ENCODE peak calls at places on chromosomes 5 and 9, in six cellular contexts. V is upper lobe of right lung; Q is midbrain; U is AG10803; M is NCI-H1930; A is CD4-positive, alpha-beta T cell. I is an unnamed sample.

GRCh38 chr5:6435356-6435755 is 13.3 kb upstream of the UBE2QL1 start:
- DNase-seq in V (no peak), Q (no peak), U (no peak), M (peak), A (no peak), I (no peak)

GRCh38 chr5:146620663-146621051 is 104.7 kb upstream of the GPR151 start:
- DNase-seq in V (no peak), Q (peak), U (no peak), M (peak), A (no peak), I (no peak)

GRCh38 chr5:137442660-137443059 is 56.5 kb downstream of the SPOCK1 start:
- DNase-seq in V (no peak), Q (peak), U (no peak), M (no peak), A (no peak), I (no peak)

GRCh38 chr9:124774131-124774978 is 2.6 kb upstream of the OLFML2A start:
- DNase-seq in V (peak), Q (peak), U (peak), M (peak), A (peak), I (no peak)

GRCh38 chr9:36217256-36217968 is 26.7 kb downstream of the CLTA start:
- DNase-seq in V (no peak), Q (no peak), U (no peak), M (no peak), A (no peak), I (no peak)

GRCh38 chr9:101566904-101567724 is 27.7 kb downstream of the PPP3R2 start:
- DNase-seq in V (no peak), Q (no peak), U (peak), M (no peak), A (peak), I (no peak)

GRCh38 chr5:140221697-140222223 is 46.8 kb downstream of the CYSTM1 start:
- DNase-seq in V (no peak), Q (no peak), U (peak), M (no peak), A (no peak), I (peak)

GRCh38 chr5:93164690-93165089 is 416.3 kb downstream of the NR2F1-AS1 start:
- DNase-seq in V (no peak), Q (peak), U (peak), M (no peak), A (no peak), I (peak)

GRCh38 chr9:19358691-19359090 is 21.3 kb downstream of the RPS6 start:
- DNase-seq in V (no peak), Q (no peak), U (no peak), M (no peak), A (no peak), I (no peak)

GRCh38 chr5:95733100-95733499 is 2.0 kb downstream of the RHOBTB3 start:
- DNase-seq in V (no peak), Q (no peak), U (no peak), M (no peak), A (no peak), I (no peak)

GRCh38 chr9:114212841-114213240 is 57.5 kb downstream of the COL27A1 start:
- DNase-seq in V (no peak), Q (no peak), U (no peak), M (no peak), A (no peak), I (no peak)

GRCh38 chr5:58259685-58260152 is 200.2 kb downstream of the PLK2 start:
- DNase-seq in V (no peak), Q (no peak), U (peak), M (no peak), A (no peak), I (peak)

GRCh38 chr9:99352786-99353185 is 130.7 kb downstream of the SEC61B start:
- DNase-seq in V (no peak), Q (no peak), U (peak), M (no peak), A (no peak), I (peak)

GRCh38 chr5:52838306-52839015 is 50.7 kb downstream of the ITGA1 start:
- DNase-seq in V (no peak), Q (no peak), U (no peak), M (no peak), A (no peak), I (no peak)

GRCh38 chr9:83986765-83987401 is 6.3 kb downstream of the RMI1 start:
- DNase-seq in V (no peak), Q (no peak), U (no peak), M (no peak), A (no peak), I (no peak)

GRCh38 chr5:74371621-74372020 is 268.9 kb downstream of the ENC1 start:
- DNase-seq in V (no peak), Q (no peak), U (no peak), M (no peak), A (no peak), I (no peak)

GRCh38 chr5:96094904-96095303 is 133.3 kb upstream of the ELL2 start:
- DNase-seq in V (no peak), Q (no peak), U (no peak), M (no peak), A (no peak), I (no peak)

GRCh38 chr9:113675475-113675941 is 200.6 kb upstream of the ZNF618 start:
- DNase-seq in V (no peak), Q (no peak), U (peak), M (no peak), A (no peak), I (peak)

GRCh38 chr9:109108318-109108717 is 11.4 kb downstream of the TMEM245 start:
- DNase-seq in V (no peak), Q (no peak), U (peak), M (no peak), A (no peak), I (no peak)

GRCh38 chr5:114729986-114730385 is 368.1 kb downstream of the KCNN2 start:
- DNase-seq in V (no peak), Q (no peak), U (no peak), M (no peak), A (no peak), I (no peak)

GRCh38 chr5:72572236-72572765 is 65.1 kb upstream of the ZNF366 start:
- DNase-seq in V (no peak), Q (no peak), U (no peak), M (no peak), A (no peak), I (no peak)